ENCODE peak calls at places on chromosomes 12 and 14, in five cellular contexts. J is neuronal stem cell, F is H1, M is mesenchymal stem cell, S is trophoblast cell. W is an unnamed sample.

GRCh38 chr14:75876526-75876925 is 105.3 kb downstream of the TGFB3 start:
- DNase-seq in M (no peak), S (no peak), J (no peak), F (no peak), W (no peak)

GRCh38 chr14:56244138-56244789 is 126.1 kb downstream of the PELI2 start:
- DNase-seq in S (peak), J (no peak), M (no peak), F (no peak), W (no peak)

GRCh38 chr12:28909291-28909690 is 239.8 kb upstream of the FAR2 start:
- DNase-seq in M (no peak), J (no peak), F (no peak), S (no peak), W (no peak)

GRCh38 chr14:51513281-51513680 is 138.4 kb upstream of the FRMD6 start:
- DNase-seq in M (no peak), J (no peak), F (no peak), S (no peak), W (no peak)

GRCh38 chr14:41609704-41610183 is 3.1 kb downstream of the LRFN5 start:
- DNase-seq in F (peak), J (peak), S (no peak), M (peak), W (peak)

GRCh38 chr12:102510463-102510862 is 30.1 kb upstream of the IGF1 start:
- DNase-seq in J (no peak), S (peak), M (no peak), F (no peak), W (no peak)

GRCh38 chr14:76538648-76539008 is 162.7 kb downstream of the ESRRB start:
- DNase-seq in S (no peak), F (no peak), M (no peak), J (no peak), W (no peak)

GRCh38 chr14:62179367-62180018 is 417.3 kb downstream of the SNAPC1 start:
- DNase-seq in F (peak), S (peak), M (peak), J (peak), W (peak)

GRCh38 chr12:49233842-49234526 is 30.9 kb upstream of the TUBA1C start:
- DNase-seq in J (no peak), F (no peak), S (peak), M (no peak), W (peak)

GRCh38 chr14:92040431-92041040 is 677 bp upstream of the TRIP11 start:
- DNase-seq in J (peak), S (peak), M (peak), F (no peak), W (no peak)

GRCh38 chr14:77037886-77038511 is 9.5 kb upstream of the IRF2BPL start:
- DNase-seq in M (peak), F (peak), S (no peak), J (no peak), W (no peak)

GRCh38 chr12:121202407-121203355 is 7.2 kb upstream of the P2RX4 start:
- DNase-seq in M (no peak), J (no peak), S (no peak), F (no peak), W (no peak)

GRCh38 chr12:121198949-121199348 is 11.0 kb upstream of the P2RX4 start:
- DNase-seq in F (no peak), M (no peak), S (no peak), J (no peak), W (no peak)

DNA sequence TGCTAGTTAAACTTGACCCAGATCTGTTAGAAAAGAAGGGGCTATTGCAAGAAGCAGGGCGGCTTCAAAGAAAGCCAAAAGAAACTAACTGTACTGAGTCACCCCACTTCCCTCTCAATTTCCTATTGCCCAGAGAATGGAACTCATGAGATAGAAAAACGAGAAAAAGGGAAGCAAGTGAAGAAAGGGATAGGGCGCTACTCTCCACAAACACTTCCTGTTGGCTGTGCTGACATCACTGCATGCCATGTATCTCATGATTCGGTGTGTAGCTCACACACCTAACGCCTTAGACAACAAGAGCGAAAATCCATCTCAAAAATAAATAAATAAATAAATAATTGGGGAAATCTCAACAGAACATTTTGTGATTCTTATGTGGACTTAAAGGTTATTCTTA is 13.0 kb upstream of the P2RX4 start:
- DNase-seq in M (no peak), J (no peak), S (peak), F (no peak), W (no peak)
- H2AFZ ChIP-seq in M (no peak), J (no peak), S (no peak), F (no peak), W (no peak)

DNA sequence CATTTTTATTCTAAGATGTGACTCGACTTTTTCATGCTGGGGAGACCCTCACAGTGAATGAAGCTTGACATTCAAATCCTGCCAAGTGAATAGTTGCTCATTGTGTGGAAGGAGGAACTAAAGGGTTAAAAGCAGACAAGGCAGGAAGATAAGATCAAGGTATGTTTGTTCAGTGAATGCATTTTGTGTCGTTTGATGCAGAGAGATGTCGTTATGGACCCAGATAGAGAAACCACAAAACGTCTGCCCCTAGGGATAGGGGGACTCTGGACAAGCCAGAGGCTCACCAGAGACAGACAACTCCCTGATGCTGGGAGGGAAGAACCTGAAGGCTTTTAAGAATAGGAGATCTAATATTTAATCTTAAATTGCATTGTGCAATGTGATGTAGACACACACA is 72.5 kb upstream of the MYL2 start:
- DNase-seq in S (no peak), J (no peak), F (no peak), M (no peak), W (no peak)
- H3K4ac ChIP-seq in S (no peak), J (no peak), F (no peak), M (no peak), W (no peak)

DNA sequence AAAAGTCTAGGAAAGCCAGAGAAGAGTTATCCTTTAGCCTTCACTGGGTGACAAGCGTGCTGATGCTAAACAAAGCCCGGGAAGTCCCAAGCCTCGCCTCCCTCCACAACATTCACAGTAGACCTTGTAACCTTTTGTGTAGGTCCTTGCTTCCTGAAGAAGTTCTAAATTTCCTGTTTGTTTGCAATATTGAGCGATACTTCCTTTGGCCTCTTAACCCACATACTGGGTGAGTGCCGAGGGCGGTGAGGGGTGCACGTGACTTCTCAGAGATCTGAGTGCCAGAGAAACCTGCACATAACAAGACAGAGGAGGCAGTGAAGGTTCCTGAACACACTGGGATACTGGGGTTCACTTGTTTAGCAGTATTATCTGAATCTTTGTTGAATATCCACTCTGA is 134.3 kb downstream of the PLXNC1 start:
- DNase-seq in S (peak), M (peak), F (no peak), J (no peak), W (no peak)
- H2BK12ac ChIP-seq in S (no peak), M (no peak), F (no peak), J (no peak), W (no peak)

DNA sequence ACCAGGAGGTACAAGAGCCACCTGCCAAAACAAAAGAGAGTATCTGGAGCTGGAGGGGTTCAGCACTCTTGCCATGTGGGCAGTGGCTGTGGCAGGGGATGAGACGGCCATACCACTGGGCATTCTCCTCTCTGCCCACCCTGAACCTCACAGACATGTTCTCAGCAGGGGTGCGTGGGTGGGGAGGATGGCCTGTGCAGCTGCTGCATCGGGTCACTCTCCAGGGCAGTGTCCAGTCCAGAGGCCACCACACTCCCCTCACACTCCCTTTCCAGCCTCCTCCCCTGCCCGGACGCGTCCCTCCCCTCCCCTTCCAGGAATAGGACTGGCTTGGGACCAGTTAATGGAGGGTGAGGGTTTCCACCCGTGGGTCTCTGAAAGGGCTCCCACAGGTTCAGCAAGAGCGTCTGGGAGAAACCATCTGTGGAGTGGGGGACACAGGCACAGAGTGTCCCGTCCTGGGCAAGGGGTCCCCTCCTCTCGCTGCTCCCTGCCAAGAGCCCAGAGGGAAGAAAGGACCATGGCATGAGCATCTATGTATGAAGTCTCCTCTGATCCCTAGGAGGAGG is 501 bp downstream of the C1R start:
- DNase-seq in S (no peak), J (no peak), M (no peak), F (no peak), W (no peak)
- H2AFZ ChIP-seq in S (no peak), J (peak), M (peak), F (peak), W (no peak)

DNA sequence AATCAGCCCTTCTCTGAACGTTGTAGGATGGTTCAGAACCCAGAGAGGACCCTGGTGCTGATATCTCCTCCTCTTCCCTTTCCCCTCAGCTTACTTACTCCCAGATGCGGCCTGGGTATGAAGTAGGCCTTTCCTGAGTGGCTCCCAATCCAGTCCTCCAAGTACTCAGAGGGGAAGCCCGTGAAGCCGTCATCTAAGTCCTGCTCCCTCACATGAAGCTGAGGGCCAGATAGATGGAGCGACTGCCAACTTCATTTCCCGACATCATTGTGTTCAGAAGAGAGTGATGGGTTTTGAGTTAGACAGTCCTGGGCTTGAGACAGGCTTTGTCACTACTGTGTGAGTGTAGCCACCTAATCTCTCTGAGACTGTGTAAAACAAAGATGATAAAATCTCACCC is 2.7 kb downstream of the APOLD1 start:
- DNase-seq in M (no peak), F (no peak), S (no peak), J (no peak), W (no peak)
- H3K4ac ChIP-seq in M (peak), F (no peak), S (no peak), J (no peak), W (no peak)

GRCh38 chr12:97995085-97995484 is 520.3 kb upstream of the TMPO start:
- DNase-seq in M (no peak), S (no peak), J (no peak), F (no peak), W (no peak)

GRCh38 chr12:97984456-97984855 is 521.9 kb downstream of the RMST start:
- DNase-seq in J (no peak), F (no peak), M (no peak), S (no peak), W (no peak)

GRCh38 chr12:97985834-97986233 is 523.2 kb downstream of the RMST start:
- DNase-seq in S (no peak), J (no peak), F (no peak), M (no peak), W (no peak)

GRCh38 chr12:97984951-97985350 is 522.3 kb downstream of the RMST start:
- DNase-seq in F (no peak), J (no peak), M (no peak), S (no peak), W (no peak)

DNA sequence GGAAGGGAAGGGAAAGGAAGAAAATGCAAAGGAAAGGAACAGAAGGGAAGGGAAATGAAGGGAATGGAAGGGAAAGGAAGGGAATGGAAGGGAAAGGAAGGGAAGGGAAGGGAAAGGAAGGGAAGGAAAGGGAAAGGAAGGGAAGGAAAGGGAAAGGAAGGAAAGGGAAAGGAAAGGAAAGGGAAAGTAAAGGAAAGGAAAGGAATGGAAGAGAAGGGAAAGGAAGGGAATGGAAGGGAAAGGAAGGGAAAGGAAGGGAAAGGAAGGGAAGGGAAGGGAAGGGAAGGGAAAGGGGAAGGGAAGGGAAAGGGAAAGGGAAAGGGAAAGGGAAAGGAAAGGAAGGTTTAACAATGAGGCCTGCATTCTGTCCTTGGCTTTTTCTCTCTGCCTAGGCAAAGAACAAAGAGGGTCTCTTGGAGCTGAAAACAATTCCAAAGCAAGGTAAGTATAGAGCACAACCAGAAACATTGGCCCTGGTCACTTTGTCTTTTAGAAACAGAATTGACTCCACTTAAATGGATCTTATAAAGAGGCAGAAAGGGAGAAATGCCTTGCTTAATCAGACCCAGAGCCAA is 525.9 kb upstream of the TMPO start:
- DNase-seq in F (no peak), S (no peak), J (no peak), M (no peak), W (no peak)
- H2BK12ac ChIP-seq in F (no peak), S (no peak), J (no peak), M (no peak), W (no peak)